ENCODE peak calls at places on chromosomes 16 and 17, in four cellular contexts. Y, P, E and O are unnamed samples.

GRCh38 chr16:23134274-23134673 is 15.0 kb downstream of the USP31 start:
- DNase-seq in Y (no peak), P (peak; percentile 92), E (no peak), O (peak; percentile 55)

GRCh38 chr17:27389542-27390140 is 66.6 kb upstream of the KSR1 start:
- DNase-seq in Y (no peak), P (no peak), E (no peak), O (no peak)

GRCh38 chr17:81480140-81480917 is 32.3 kb downstream of the ACTG1 start:
- DNase-seq in Y (no peak), P (no peak), E (no peak), O (peak; percentile 62)

GRCh38 chr17:48514483-48514876 is 16.3 kb downstream of the HOXB1 start:
- DNase-seq in Y (no peak), P (no peak), E (no peak), O (no peak)

GRCh38 chr16:69119536-69119935 is 12.9 kb downstream of the CHTF8 start:
- DNase-seq in Y (peak; percentile 49), P (no peak), E (no peak), O (no peak)

GRCh38 chr17:75824591-75825518 is 19.3 kb downstream of the UNC13D start:
- DNase-seq in Y (no peak), P (no peak), E (no peak), O (no peak)

GRCh38 chr17:65055280-65055707 is 1.2 kb downstream of the GNA13 start:
- DNase-seq in Y (no peak), P (no peak), E (peak; percentile 46), O (no peak)

GRCh38 chr17:22703786-22704441 is 1011.6 kb downstream of the KCNJ18 start:
- DNase-seq in Y (no peak), P (no peak), E (no peak), O (peak; percentile 57)

GRCh38 chr16:10080031-10080772 is 102.0 kb downstream of the GRIN2A start:
- DNase-seq in Y (peak; percentile 78), P (no peak), E (peak; percentile 27), O (no peak)